ENCODE peak calls at places on chromosomes 5 and 9, in four cellular contexts. A, K, O and W are unnamed samples.

GRCh38 chr5:142783601-142784291 is 13.6 kb downstream of the ARHGAP26 start:
- DNase-seq in K (peak; percentile 21), A (peak; percentile 59), O (no peak), W (no peak)

GRCh38 chr5:112419050-112419595 is at the start of gene EPB41L4A:
- DNase-seq in K (peak; percentile 2), A (peak; percentile 39), O (peak; percentile 43), W (peak; percentile 83)

GRCh38 chr9:96458226-96458625 is 8.3 kb downstream of the HABP4 start:
- DNase-seq in A (no peak), O (no peak), K (no peak), W (no peak)

GRCh38 chr5:102532126-102532525 is 33.3 kb upstream of the SLCO6A1 start:
- DNase-seq in K (no peak), O (no peak), A (no peak), W (peak; percentile 46)

GRCh38 chr9:131999692-132000551 is 79.7 kb downstream of the MED27 start:
- DNase-seq in K (peak; percentile 50), A (no peak), O (no peak), W (no peak)

GRCh38 chr5:64767959-64768357 is 533 bp downstream of the SREK1IP1 start:
- DNase-seq in K (no peak), A (no peak), O (no peak), W (no peak)

GRCh38 chr5:72799721-72800120 is 16.7 kb upstream of the TNPO1 start:
- DNase-seq in A (no peak), K (no peak), O (no peak), W (no peak)

GRCh38 chr5:176723440-176723839 is 76.2 kb downstream of the TSPAN17 start:
- DNase-seq in K (no peak), A (no peak), O (no peak), W (no peak)

GRCh38 chr5:155655569-155655968 is 642.0 kb downstream of the KIF4B start:
- DNase-seq in K (no peak), O (no peak), A (no peak), W (no peak)

GRCh38 chr5:8060235-8061139 is 191.5 kb downstream of the MTRR start:
- DNase-seq in O (no peak), K (no peak), A (no peak), W (no peak)

GRCh38 chr5:114362197-114362976 is 517 bp downstream of the KCNN2 start:
- DNase-seq in K (no peak), A (no peak), O (peak; percentile 43), W (peak; percentile 38)

GRCh38 chr5:71452876-71453275 is 2.6 kb upstream of the BDP1 start:
- DNase-seq in A (no peak), K (no peak), O (no peak), W (no peak)

GRCh38 chr5:89930591-89931383 is 478.8 kb downstream of the CETN3 start:
- DNase-seq in A (no peak), K (peak; percentile 42), O (no peak), W (no peak)

GRCh38 chr5:172683264-172683663 is 42.2 kb downstream of the NEURL1B start:
- DNase-seq in A (no peak), O (no peak), K (no peak), W (peak; percentile 34)

GRCh38 chr9:91678807-91679206 is 255.2 kb upstream of the NFIL3 start:
- DNase-seq in A (no peak), O (no peak), K (no peak), W (no peak)

GRCh38 chr5:33832904-33833575 is 58.8 kb downstream of the ADAMTS12 start:
- DNase-seq in K (peak; percentile 68), A (no peak), O (no peak), W (no peak)

GRCh38 chr9:69745716-69746538 is 13.9 kb downstream of the PTAR1 start:
- DNase-seq in K (no peak), A (no peak), O (no peak), W (no peak)

GRCh38 chr9:14389146-14389545 is 75.2 kb upstream of the NFIB start:
- DNase-seq in A (no peak), K (peak; percentile 9), O (no peak), W (no peak)

GRCh38 chr5:79189439-79190234 is 46.3 kb upstream of the JMY start:
- DNase-seq in A (peak; percentile 12), K (no peak), O (no peak), W (no peak)

GRCh38 chr5:94329115-94329514 is 289.3 kb downstream of the KIAA0825 start:
- DNase-seq in K (no peak), O (no peak), A (no peak), W (no peak)

GRCh38 chr5:168946363-168946762 is 354.6 kb downstream of the SLIT3 start:
- DNase-seq in O (no peak), A (no peak), K (no peak), W (no peak)

GRCh38 chr5:53730938-53731337 is 170.5 kb downstream of the NDUFS4 start:
- DNase-seq in K (no peak), A (no peak), O (no peak), W (no peak)

GRCh38 chr9:14314424-14314928 is 535 bp upstream of the NFIB start:
- DNase-seq in K (peak; percentile 65), O (peak; percentile 77), A (peak; percentile 88), W (peak; percentile 83)

GRCh38 chr9:28073278-28073677 is 500.0 kb upstream of the C9orf72 start:
- DNase-seq in A (peak; percentile 16), O (no peak), K (no peak), W (no peak)

GRCh38 chr5:150429410-150429873 is 16.7 kb upstream of the CD74 start:
- DNase-seq in A (no peak), O (no peak), K (no peak), W (no peak)

GRCh38 chr5:121288781-121289180 is 562.9 kb upstream of the FTMT start:
- DNase-seq in O (no peak), A (no peak), K (no peak), W (no peak)

GRCh38 chr5:142888469-142889085 is 118.4 kb downstream of the ARHGAP26 start:
- DNase-seq in K (peak; percentile 38), O (no peak), A (peak; percentile 38), W (no peak)

GRCh38 chr5:107870984-107871383 is 200.2 kb upstream of the EFNA5 start:
- DNase-seq in A (no peak), O (no peak), K (no peak), W (no peak)

GRCh38 chr5:40754381-40755092 is 1.2 kb downstream of the TTC33 start:
- DNase-seq in O (no peak), K (no peak), A (no peak), W (no peak)

GRCh38 chr5:15533124-15533893 is 33.3 kb downstream of the FBXL7 start:
- DNase-seq in A (no peak), K (peak; percentile 22), O (no peak), W (no peak)

GRCh38 chr5:92923885-92924284 is 657.1 kb downstream of the NR2F1-AS1 start:
- DNase-seq in K (no peak), O (no peak), A (no peak), W (no peak)

GRCh38 chr5:123089572-123089970 is 530 bp downstream of the PRDM6 start:
- DNase-seq in K (peak; percentile 28), A (no peak), O (no peak), W (peak; percentile 59)

DNA sequence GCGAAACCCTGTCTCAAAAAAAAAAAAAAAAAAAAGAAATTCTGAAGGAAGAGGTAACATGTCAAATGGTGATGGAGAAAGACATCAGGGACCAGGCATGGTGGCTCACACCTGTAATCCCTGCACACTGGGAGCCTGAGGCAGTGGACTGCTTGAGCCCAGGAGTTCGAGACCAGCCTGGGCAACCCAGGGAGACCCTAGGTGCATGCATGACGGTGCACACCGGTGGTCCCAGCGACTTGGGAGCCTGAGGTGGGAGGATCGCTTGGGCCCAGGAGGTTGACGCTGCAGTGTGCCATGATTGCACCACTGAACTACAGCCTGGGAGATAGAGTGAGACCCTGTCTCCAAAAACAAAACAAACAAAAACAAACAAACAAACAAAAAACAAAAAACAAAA is 1.8 kb downstream of the ISCA1 start:
- DNase-seq in A (no peak), K (no peak), O (peak; percentile 44), W (no peak)
- H3K4me3 ChIP-seq in A (no peak overlapping the region), K (peak overlapping the region; percentile 54), O (no peak overlapping the region), W (no peak overlapping the region)

DNA sequence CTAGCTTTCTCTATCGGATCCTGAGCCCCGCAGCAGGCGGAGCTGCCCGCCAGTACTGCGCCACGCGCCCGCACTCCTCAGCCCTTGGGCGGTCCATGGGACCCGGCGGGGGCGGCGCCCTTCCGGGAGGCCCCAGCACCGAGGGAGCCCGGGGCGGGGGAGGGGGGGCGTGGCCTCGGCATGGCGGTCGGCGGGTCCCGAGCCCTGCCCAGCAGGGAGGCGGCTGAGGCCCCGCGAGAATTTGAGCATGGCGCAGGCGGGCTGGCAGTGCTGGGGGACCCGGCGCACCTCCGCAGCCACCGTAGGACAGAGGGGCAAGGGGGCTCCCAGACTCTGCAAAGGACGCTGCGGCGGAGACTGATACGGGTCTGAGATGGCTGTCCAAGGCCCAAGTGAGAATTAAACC is 6.8 kb downstream of the ZDHHC11B start:
- DNase-seq in A (no peak), K (no peak), O (peak; percentile 47), W (peak; percentile 82)
- H3K4me3 ChIP-seq in A (no peak overlapping the region), K (no peak overlapping the region), O (no peak overlapping the region), W (no peak overlapping the region)

GRCh38 chr5:179326176-179326997 is 18.9 kb downstream of the ADAMTS2 start:
- DNase-seq in A (peak; percentile 35), K (peak; percentile 86), O (peak; percentile 41), W (peak; percentile 84)
- H3K4me3 ChIP-seq in A (no peak overlapping the region), K (no peak overlapping the region), O (no peak overlapping the region), W (no peak overlapping the region)

DNA sequence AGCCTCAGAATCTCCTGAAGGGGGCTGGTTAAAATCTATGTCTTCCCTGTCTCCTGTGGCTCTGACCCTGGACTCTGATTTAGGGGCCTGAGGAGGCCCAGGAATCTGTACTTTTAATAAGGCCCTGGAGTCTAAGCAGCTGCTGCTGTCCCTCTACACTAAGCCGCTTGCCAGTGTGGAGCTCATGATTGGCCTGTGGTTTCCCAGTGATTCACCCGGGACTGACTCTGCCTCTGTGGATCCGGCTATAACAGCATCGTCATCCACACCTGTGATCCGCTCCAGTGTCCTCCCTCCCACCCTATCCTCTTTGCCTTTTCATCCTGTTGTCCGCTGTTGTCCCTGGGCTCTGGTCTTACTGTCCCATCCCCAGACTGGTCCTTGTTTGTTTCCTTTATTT is 3.7 kb downstream of the SLC31A2 start:
- DNase-seq in K (peak; percentile 50), O (no peak), A (peak; percentile 31), W (no peak)
- H3K4me3 ChIP-seq in K (no peak overlapping the region), O (peak overlapping the region; percentile 97), A (no peak overlapping the region), W (no peak overlapping the region)

GRCh38 chr5:126811515-126812198 is 34.7 kb downstream of the LMNB1 start:
- DNase-seq in K (peak; percentile 40), A (no peak), O (no peak), W (no peak)
- H3K4me3 ChIP-seq in K (no peak overlapping the region), A (no peak overlapping the region), O (no peak overlapping the region), W (no peak overlapping the region)